ENCODE peak calls at places on chromosomes 11 and 22, in seven cellular contexts. T is HTR-8/SVneo; F is hypothalamus; V is Ammon's horn; I is C1 segment of cervical spinal cord; O is effector CD4-positive, alpha-beta T cell; L is HEK293T. C is an unnamed sample.

GRCh38 chr22:36946436-36947158 is 33.2 kb downstream of the CSF2RB start:
- DNase-seq in O (no peak), L (no peak), F (no peak), T (no peak), V (no peak), I (no peak), C (no peak)

GRCh38 chr11:60910711-60911366 is 3.1 kb upstream of the TMEM109 start:
- DNase-seq in F (no peak), V (no peak), L (no peak), O (no peak), I (no peak), T (no peak), C (no peak)

GRCh38 chr22:35217541-35217940 is 39.8 kb upstream of the HMGXB4 start:
- DNase-seq in V (no peak), I (no peak), O (no peak), L (no peak), F (no peak), T (no peak), C (no peak)

GRCh38 chr11:68749061-68749491 is 2.2 kb downstream of the TESMIN start:
- DNase-seq in V (no peak), I (no peak), T (no peak), O (no peak), L (no peak), F (no peak), C (no peak)

GRCh38 chr22:48702573-48703264 is 1125.0 kb downstream of the BRD1 start:
- DNase-seq in T (no peak), O (no peak), V (peak), L (no peak), I (no peak), F (peak), C (no peak)

GRCh38 chr11:15367695-15368094 is 253.0 kb downstream of the INSC start:
- DNase-seq in I (no peak), T (no peak), V (no peak), F (no peak), O (no peak), L (no peak), C (no peak)

GRCh38 chr22:29310065-29310862 is 3.8 kb downstream of the GAS2L1 start:
- DNase-seq in O (no peak), V (no peak), F (no peak), L (no peak), I (no peak), T (no peak), C (no peak)

GRCh38 chr11:122486793-122487495 is 168.6 kb upstream of the UBASH3B start:
- DNase-seq in F (no peak), I (no peak), O (no peak), T (no peak), V (no peak), L (no peak), C (no peak)

GRCh38 chr22:43922123-43922522 is 1.5 kb upstream of the PNPLA3 start:
- DNase-seq in O (no peak), L (no peak), F (no peak), T (no peak), I (no peak), V (no peak), C (no peak)

GRCh38 chr11:2095542-2095941 is 43.6 kb downstream of the IGF2 start:
- DNase-seq in L (no peak), V (no peak), F (no peak), I (no peak), O (no peak), T (no peak), C (no peak)

GRCh38 chr11:120068114-120068573 is 69.8 kb downstream of the TRIM29 start:
- DNase-seq in F (no peak), I (no peak), V (no peak), L (peak), O (no peak), T (peak), C (peak)

C was measured in coronary artery.